ENCODE peak calls at places on chromosomes 2 and 18, in eight cellular contexts. U, V, O, X, T, G, L and N are unnamed samples.

GRCh38 chr2:159903404-159904126 is 105.6 kb upstream of the CD302 start:
- DNase-seq in X (peak), U (peak), O (no peak), L (no peak), T (peak), G (no peak), V (peak), N (no peak)

GRCh38 chr2:112465373-112465772 is 16.6 kb upstream of the TTL start:
- DNase-seq in G (no peak), U (no peak), O (no peak), V (no peak), X (no peak), L (peak), T (no peak), N (no peak)

GRCh38 chr2:100976634-100977391 is 25.3 kb upstream of the RPL31 start:
- DNase-seq in T (no peak), O (no peak), L (peak), V (no peak), X (peak), U (no peak), G (no peak), N (no peak)

GRCh38 chr2:155708052-155708451 is 624.5 kb downstream of the NR4A2 start:
- DNase-seq in T (no peak), G (no peak), X (no peak), V (no peak), O (no peak), L (no peak), U (no peak), N (peak)

GRCh38 chr2:239444626-239445625 is 44.1 kb upstream of the HDAC4 start:
- DNase-seq in G (no peak), O (no peak), V (peak), L (no peak), X (no peak), U (no peak), T (no peak), N (no peak)

GRCh38 chr2:241925821-241926441 is 56.4 kb downstream of the RTP5 start:
- DNase-seq in T (no peak), L (no peak), V (no peak), U (no peak), G (no peak), O (no peak), X (no peak), N (no peak)

GRCh38 chr2:209208211-209208610 is 215.6 kb upstream of the MAP2 start:
- DNase-seq in L (peak), V (peak), O (no peak), G (no peak), T (no peak), U (peak), X (peak), N (no peak)

GRCh38 chr2:236254021-236254420 is 10.2 kb downstream of the ASB18 start:
- DNase-seq in G (no peak), U (no peak), X (no peak), O (no peak), V (no peak), T (no peak), L (peak), N (no peak)

GRCh38 chr2:105872142-105872728 is 127.5 kb downstream of the NCK2 start:
- DNase-seq in V (no peak), O (no peak), X (no peak), G (no peak), L (no peak), U (no peak), T (no peak), N (no peak)

GRCh38 chr2:224946911-224947310 is 95.4 kb downstream of the DOCK10 start:
- DNase-seq in X (no peak), V (no peak), T (no peak), G (no peak), L (peak), U (peak), O (no peak), N (no peak)

GRCh38 chr18:3466051-3466450 is 16.1 kb downstream of the TGIF1 start:
- DNase-seq in X (no peak), O (no peak), U (peak), G (no peak), L (no peak), T (no peak), V (no peak), N (no peak)

GRCh38 chr2:38591152-38591551 is 11.6 kb downstream of the HNRNPLL start:
- DNase-seq in X (no peak), V (peak), O (no peak), G (no peak), L (no peak), T (no peak), U (no peak), N (no peak)

GRCh38 chr2:99910903-99911302 is 231.5 kb downstream of the AFF3 start:
- DNase-seq in G (no peak), L (no peak), X (no peak), V (no peak), O (no peak), U (no peak), T (no peak), N (no peak)

GRCh38 chr2:209463226-209463625 is 39.4 kb downstream of the MAP2 start:
- DNase-seq in G (no peak), T (no peak), U (no peak), V (no peak), O (no peak), L (no peak), X (no peak), N (no peak)

GRCh38 chr18:21458322-21458721 is 142.2 kb downstream of the ESCO1 start:
- DNase-seq in V (no peak), U (no peak), G (peak), L (no peak), O (no peak), T (peak), X (no peak), N (no peak)

GRCh38 chr18:22241806-22242440 is 72.5 kb downstream of the GATA6 start:
- DNase-seq in L (no peak), U (no peak), O (no peak), T (no peak), V (no peak), G (no peak), X (no peak), N (no peak)

GRCh38 chr2:145207884-145208283 is 688.0 kb upstream of the ZEB2 start:
- DNase-seq in L (no peak), O (no peak), V (no peak), T (no peak), U (no peak), G (no peak), X (no peak), N (no peak)

GRCh38 chr2:134469516-134470115 is 215.7 kb downstream of the MGAT5 start:
- DNase-seq in X (no peak), V (no peak), G (no peak), O (no peak), L (no peak), T (no peak), U (no peak), N (no peak)

GRCh38 chr18:61702007-61702406 is 190.8 kb downstream of the RNF152 start:
- DNase-seq in T (no peak), V (no peak), G (no peak), L (no peak), X (no peak), U (peak), O (no peak), N (no peak)

GRCh38 chr2:234399451-234400246 is 97.2 kb downstream of the ARL4C start:
- DNase-seq in X (no peak), G (no peak), L (no peak), U (no peak), V (no peak), O (no peak), T (no peak), N (no peak)

GRCh38 chr2:99695856-99696255 is 206.0 kb upstream of the REV1 start:
- DNase-seq in G (no peak), X (no peak), V (no peak), T (no peak), L (no peak), O (no peak), U (no peak), N (no peak)